ENCODE peak calls at places on chromosomes 12 and 14, in seven cellular contexts. P is gastrocnemius medialis, A is mucosa of descending colon, E is choroid plexus epithelial cell, O is left lung, G is astrocyte of the cerebellum, D is BJ. K is an unnamed sample.

GRCh38 chr12:47318963-47319362 is 239.2 kb upstream of the AMIGO2 start:
- DNase-seq in A (no peak), D (no peak), E (no peak), G (no peak), O (no peak), P (no peak), K (peak; percentile 84)

GRCh38 chr12:113310489-113310888 is 24.4 kb downstream of the SLC8B1 start:
- DNase-seq in A (no peak), G (no peak), D (no peak), P (no peak), E (peak; percentile 42), O (no peak), K (no peak)

GRCh38 chr14:32078794-32079663 is 1.9 kb downstream of the ARHGAP5 start:
- DNase-seq in D (no peak), G (no peak), A (no peak), O (no peak), P (no peak), E (peak; percentile 38), K (no peak)

GRCh38 chr12:65788912-65789311 is 35.4 kb upstream of the HMGA2 start:
- DNase-seq in D (no peak), O (no peak), G (no peak), E (no peak), P (no peak), A (no peak), K (no peak)

GRCh38 chr12:106118-106561 is 39.6 kb downstream of the IQSEC3 start:
- DNase-seq in D (no peak), E (no peak), P (no peak), G (no peak), A (no peak), O (no peak), K (no peak)

GRCh38 chr12:103114296-103115055 is 157.0 kb downstream of the ASCL1 start:
- DNase-seq in A (no peak), G (no peak), O (no peak), P (no peak), E (no peak), D (no peak), K (no peak)

GRCh38 chr12:100138048-100138907 is 4.4 kb downstream of the BLTP3B start:
- DNase-seq in G (no peak), E (peak; percentile 60), O (no peak), A (no peak), P (peak; percentile 22), D (no peak), K (no peak)

GRCh38 chr12:46938071-46938678 is 112.4 kb upstream of the SLC38A4 start:
- DNase-seq in A (no peak), E (no peak), G (no peak), P (no peak), D (no peak), O (no peak), K (no peak)

GRCh38 chr12:11823043-11823442 is 173.6 kb downstream of the ETV6 start:
- DNase-seq in G (peak; percentile 15), D (peak; percentile 40), A (no peak), O (no peak), E (peak; percentile 91), P (no peak), K (no peak)

GRCh38 chr14:81450100-81450531 is 50.0 kb upstream of the STON2 start:
- DNase-seq in G (no peak), A (no peak), D (no peak), O (peak; percentile 41), E (no peak), P (peak; percentile 86), K (no peak)

GRCh38 chr12:50089730-50090129 is 4.6 kb downstream of the SMARCD1 start:
- DNase-seq in O (no peak), P (no peak), E (no peak), D (no peak), A (no peak), G (no peak), K (peak; percentile 11)

GRCh38 chr14:67269338-67270060 is 28.3 kb downstream of the PALS1 start:
- DNase-seq in G (peak; percentile 51), D (peak; percentile 54), P (no peak), O (no peak), A (no peak), E (peak; percentile 90), K (no peak)

GRCh38 chr14:23881292-23881691 is 72.3 kb upstream of the DHRS4 start:
- DNase-seq in G (no peak), O (no peak), A (no peak), E (no peak), P (no peak), D (no peak), K (no peak)

GRCh38 chr14:34826661-34827060 is 48.5 kb downstream of the BAZ1A start:
- DNase-seq in O (no peak), P (no peak), E (peak; percentile 35), A (no peak), G (no peak), D (no peak), K (no peak)

GRCh38 chr14:34649344-34649743 is 19.4 kb upstream of the SNX6 start:
- DNase-seq in P (no peak), O (no peak), A (no peak), D (peak; percentile 66), G (peak; percentile 81), E (peak; percentile 92), K (no peak)

GRCh38 chr12:79236920-79237319 is 372.3 kb downstream of the SYT1 start:
- DNase-seq in P (no peak), G (no peak), A (no peak), D (no peak), O (no peak), E (no peak), K (no peak)

GRCh38 chr12:29970501-29970900 is 186.8 kb upstream of the TMTC1 start:
- DNase-seq in A (no peak), P (no peak), O (no peak), G (no peak), E (no peak), D (no peak), K (no peak)

GRCh38 chr12:54725233-54725843 is 77.2 kb upstream of the DCD start:
- DNase-seq in P (no peak), E (peak; percentile 41), G (no peak), A (no peak), D (no peak), O (no peak), K (no peak)

GRCh38 chr12:95547522-95548055 is 3.7 kb downstream of the USP44 start:
- DNase-seq in D (no peak), O (no peak), E (peak; percentile 36), A (no peak), G (no peak), P (no peak), K (no peak)

GRCh38 chr12:685388-685787 is 22.1 kb upstream of the NINJ2 start:
- DNase-seq in A (peak; percentile 28), O (no peak), D (no peak), P (no peak), E (peak; percentile 95), G (peak; percentile 71), K (peak; percentile 85)

GRCh38 chr12:121132601-121133481 is at the start of gene P2RX7:
- DNase-seq in O (peak; percentile 91), A (peak; percentile 85), G (no peak), D (peak; percentile 19), P (peak; percentile 54), E (peak; percentile 48), K (peak; percentile 90)

GRCh38 chr12:110778801-110779577 is 36.3 kb upstream of the PPP1CC start:
- DNase-seq in A (no peak), E (no peak), O (no peak), G (no peak), P (no peak), D (no peak), K (no peak)

GRCh38 chr14:30608533-30609006 is 13.5 kb upstream of the SCFD1 start:
- DNase-seq in P (peak; percentile 44), E (peak; percentile 58), O (no peak), A (no peak), D (no peak), G (peak; percentile 9), K (no peak)

GRCh38 chr12:53601296-53601847 is 24.8 kb downstream of the ATF7 start:
- DNase-seq in D (no peak), P (no peak), G (no peak), A (no peak), E (no peak), O (no peak), K (no peak)
- H3K4me3 ChIP-seq in D (no peak overlapping the region), P (no peak overlapping the region), G (no peak overlapping the region), A (no peak overlapping the region), E (no peak overlapping the region), O (peak overlapping the region; percentile 6), K (no peak overlapping the region)

GRCh38 chr12:131115766-131116165 is 162.1 kb downstream of the ADGRD1 start:
- DNase-seq in O (no peak), A (no peak), G (no peak), D (no peak), E (no peak), P (peak; percentile 2), K (no peak)

GRCh38 chr12:131114942-131115584 is 161.4 kb downstream of the ADGRD1 start:
- DNase-seq in G (no peak), O (no peak), D (no peak), P (peak; percentile 8), A (no peak), E (peak; percentile 2), K (peak; percentile 47)

GRCh38 chr12:131118366-131118765 is 164.7 kb downstream of the ADGRD1 start:
- DNase-seq in A (no peak), D (no peak), E (no peak), O (no peak), G (no peak), P (no peak), K (no peak)

GRCh38 chr12:131117438-131118245 is 163.9 kb downstream of the ADGRD1 start:
- DNase-seq in E (no peak), A (no peak), D (no peak), O (no peak), G (no peak), P (peak; percentile 6), K (peak; percentile 42)

DNA sequence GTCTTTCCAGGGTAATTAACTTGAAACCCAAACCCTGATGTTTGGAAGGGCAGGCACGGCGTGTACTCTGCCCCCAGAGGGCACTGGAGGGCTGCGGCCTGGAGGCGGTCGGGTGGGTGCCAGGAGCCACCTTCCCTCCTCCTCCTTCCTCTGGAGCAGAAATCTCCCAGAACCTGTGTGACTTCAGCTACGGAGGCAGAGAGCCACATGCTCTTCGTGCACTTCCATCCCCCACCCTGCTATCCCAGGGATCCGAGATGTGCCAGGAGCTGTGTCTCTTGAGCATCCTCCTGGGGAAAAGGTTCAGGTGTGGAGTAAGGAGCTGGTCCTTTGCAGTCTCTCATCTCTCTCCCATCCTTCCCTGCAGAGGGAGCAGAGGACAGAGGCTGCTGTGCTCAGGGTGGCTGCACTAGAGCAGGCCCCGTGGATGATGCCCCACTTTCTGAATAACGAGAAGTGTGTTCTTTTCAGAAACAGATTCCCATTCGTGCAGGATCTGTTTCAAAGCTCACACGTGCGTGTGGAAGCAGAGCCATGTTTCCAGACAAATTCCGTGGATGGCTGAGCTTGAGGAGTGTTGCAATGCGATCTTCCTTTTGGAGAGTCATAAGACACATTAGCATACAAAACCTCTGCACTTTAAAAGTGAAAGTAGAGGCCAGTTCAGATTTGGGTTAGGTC is 162.9 kb downstream of the ADGRD1 start:
- DNase-seq in A (no peak), D (peak; percentile 49), O (no peak), P (peak; percentile 9), G (no peak), E (peak; percentile 15), K (peak; percentile 67)
- TF ChIP-seq CTCF in A (no peak), D (peak; percentile 62), O (peak; percentile 11), P (peak; percentile 30), G (peak; percentile 24), E (peak; percentile 2), K (peak; percentile 17)

GRCh38 chr12:26373606-26374495 is 178.5 kb downstream of the SSPN start:
- DNase-seq in P (no peak), E (peak; percentile 7), O (no peak), D (no peak), G (peak; percentile 35), A (no peak), K (no peak)
- H3K4me3 ChIP-seq in P (no peak overlapping the region), E (no peak overlapping the region), O (no peak overlapping the region), D (no peak overlapping the region), G (no peak overlapping the region), A (no peak overlapping the region), K (no peak overlapping the region)

GRCh38 chr12:3236345-3237153 is 159.4 kb downstream of the TSPAN9 start:
- DNase-seq in A (no peak), D (no peak), G (no peak), O (peak; percentile 5), E (peak; percentile 79), P (peak; percentile 76), K (no peak)
- TF ChIP-seq CTCF in A (no peak), D (no peak), G (no peak), O (no peak), E (no peak), P (no peak), K (no peak)

K was measured in spleen.